ENCODE peak calls at places on chromosome 5, in eight cellular contexts. Q is adrenal gland, V is AG04450, K is tibial nerve, M is spleen, W is stomach, C is breast epithelium, U is fibroblast of lung. O is an unnamed sample.

GRCh38 chr5:83446253-83446947 is 25.1 kb upstream of the VCAN start:
- DNase-seq in M (no peak), Q (no peak), K (no peak), C (no peak), U (no peak), W (no peak), V (no peak), O (no peak)

GRCh38 chr5:56824019-56824418 is 8.7 kb downstream of the MAP3K1 start:
- DNase-seq in M (no peak), W (no peak), C (no peak), V (no peak), U (no peak), Q (no peak), K (no peak), O (no peak)

GRCh38 chr5:135491552-135492318 is 39.6 kb upstream of the TIFAB start:
- DNase-seq in W (peak; percentile 30), Q (no peak), C (no peak), U (no peak), K (no peak), V (no peak), M (no peak), O (no peak)

GRCh38 chr5:146039420-146039819 is 66.0 kb downstream of the PLAC8L1 start:
- DNase-seq in C (no peak), Q (no peak), W (no peak), V (no peak), U (no peak), K (no peak), M (no peak), O (no peak)

GRCh38 chr5:35129276-35129675 is 81.5 kb upstream of the AGXT2 start:
- DNase-seq in U (peak; percentile 97), M (no peak), Q (no peak), V (no peak), K (no peak), W (no peak), C (no peak), O (no peak)

GRCh38 chr5:74017112-74017511 is 391.1 kb downstream of the ARHGEF28 start:
- DNase-seq in M (no peak), Q (no peak), K (no peak), V (no peak), W (no peak), U (peak; percentile 31), C (no peak), O (no peak)

GRCh38 chr5:66518753-66519152 is 77.4 kb upstream of the MAST4 start:
- DNase-seq in C (no peak), M (no peak), U (peak; percentile 55), Q (no peak), W (no peak), V (no peak), K (no peak), O (no peak)

GRCh38 chr5:607541-608285 is 4.4 kb upstream of the CEP72 start:
- DNase-seq in C (no peak), K (no peak), U (no peak), W (peak; percentile 48), Q (peak; percentile 37), M (peak; percentile 86), V (no peak), O (no peak)

GRCh38 chr5:61767231-61768080 is 435.4 kb downstream of the ZSWIM6 start:
- DNase-seq in C (no peak), V (no peak), M (no peak), K (no peak), W (no peak), Q (no peak), U (no peak), O (no peak)

GRCh38 chr5:88674262-88675158 is 208.5 kb downstream of the MEF2C start:
- DNase-seq in W (no peak), V (no peak), C (no peak), U (peak; percentile 87), M (peak; percentile 84), K (no peak), Q (peak; percentile 87), O (peak; percentile 90)

GRCh38 chr5:151139646-151140045 is 17.9 kb downstream of the ANXA6 start:
- DNase-seq in C (no peak), V (no peak), W (no peak), U (no peak), K (no peak), M (no peak), Q (no peak), O (no peak)

GRCh38 chr5:96807099-96807654 is 568 bp downstream of the ERAP1 start:
- DNase-seq in U (peak; percentile 58), Q (peak; percentile 86), V (no peak), M (peak; percentile 94), C (peak; percentile 71), K (peak; percentile 50), W (peak; percentile 88), O (peak; percentile 79)

GRCh38 chr5:465591-466403 is 22.8 kb downstream of the EXOC3 start:
- DNase-seq in W (no peak), Q (no peak), K (no peak), M (peak; percentile 74), V (no peak), C (peak; percentile 44), U (no peak), O (no peak)

GRCh38 chr5:59598547-59598874 is 295.0 kb downstream of the PDE4D start:
- DNase-seq in C (no peak), V (no peak), Q (no peak), W (no peak), M (no peak), K (no peak), U (no peak), O (no peak)

GRCh38 chr5:2007906-2008437 is 125.2 kb upstream of the IRX4 start:
- DNase-seq in U (no peak), V (no peak), C (no peak), M (no peak), K (no peak), Q (no peak), W (no peak), O (no peak)

GRCh38 chr5:137055271-137055872 is 443.8 kb downstream of the SPOCK1 start:
- DNase-seq in K (no peak), C (no peak), W (no peak), U (no peak), Q (no peak), V (no peak), M (no peak), O (no peak)

GRCh38 chr5:101678494-101679193 is 617.4 kb downstream of the SLCO4C1 start:
- DNase-seq in Q (peak; percentile 86), C (peak; percentile 52), V (peak; percentile 26), M (no peak), W (peak; percentile 60), K (peak; percentile 60), U (peak; percentile 53), O (peak; percentile 85)

DNA sequence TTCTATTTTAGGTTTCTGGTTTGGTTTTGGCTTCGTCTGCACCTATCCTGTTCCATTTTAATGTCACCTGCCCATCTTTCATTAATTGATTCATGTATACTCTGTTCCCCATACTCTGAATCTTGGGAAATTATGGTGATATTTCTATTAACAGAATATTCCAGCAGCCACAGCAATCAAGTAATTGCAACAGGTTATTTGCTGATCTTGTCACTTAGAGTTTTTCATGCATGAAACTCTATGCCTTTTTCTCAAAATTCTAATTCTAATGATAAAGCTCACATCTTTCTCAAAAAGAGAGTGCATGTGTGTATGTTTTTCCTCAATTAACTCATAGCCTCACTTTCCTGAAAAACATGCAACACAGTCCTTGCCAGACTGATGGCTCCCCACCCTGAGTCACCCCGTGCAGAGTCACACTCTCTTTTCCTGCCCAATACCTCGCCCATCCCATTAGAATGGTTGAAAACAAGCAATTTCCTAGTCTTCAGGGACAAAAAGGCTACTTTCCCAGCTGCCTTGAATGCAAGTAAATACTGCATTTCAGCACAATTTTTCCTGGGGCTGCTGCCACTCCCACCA is 15.6 kb downstream of the GFRA3 start:
- DNase-seq in Q (no peak), M (no peak), U (no peak), C (no peak), K (no peak), V (no peak), W (no peak), O (no peak)
- H3K9me3 ChIP-seq in Q (no peaks in the 10 kb centered on the region), M (no peaks in the 10 kb centered on the region), U (no peaks in the 10 kb centered on the region), C (no peaks in the 10 kb centered on the region), K (no peaks in the 10 kb centered on the region), V (no peaks in the 10 kb centered on the region), W (no peaks in the 10 kb centered on the region), O (no peaks in the 10 kb centered on the region)

GRCh38 chr5:132837868-132838267 is 7.4 kb upstream of the SHROOM1 start:
- DNase-seq in C (no peak), Q (no peak), U (no peak), W (peak; percentile 75), K (no peak), V (no peak), M (no peak), O (no peak)
- H3K9me3 ChIP-seq in C (no peaks in the 10 kb centered on the region), Q (no peaks in the 10 kb centered on the region), U (no peaks in the 10 kb centered on the region), W (no peaks in the 10 kb centered on the region), K (no peaks in the 10 kb centered on the region), V (no peaks in the 10 kb centered on the region), M (no peaks in the 10 kb centered on the region), O (no peaks in the 10 kb centered on the region)

DNA sequence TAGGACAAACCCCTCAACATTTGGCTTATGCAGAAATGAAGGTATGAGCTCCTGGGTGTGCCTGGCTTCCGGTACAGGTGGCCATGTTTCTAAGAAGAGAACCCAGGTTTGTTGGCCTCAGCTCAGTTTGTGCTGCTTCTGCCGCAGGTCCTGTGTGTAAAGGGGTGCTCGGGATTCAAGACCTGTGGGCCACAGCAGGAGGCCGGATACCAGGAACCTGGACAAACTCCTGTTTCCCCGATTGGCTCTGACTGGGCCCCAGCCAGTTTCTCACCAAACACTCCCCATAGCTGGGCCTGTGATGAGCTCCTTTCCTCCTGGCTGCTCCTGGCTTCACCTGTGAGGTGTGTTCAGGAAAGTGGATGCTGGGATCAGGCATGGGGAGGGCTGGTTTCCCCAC is 271.2 kb upstream of the IRX2 start:
- DNase-seq in U (no peak), M (no peak), W (no peak), Q (peak; percentile 20), C (no peak), V (no peak), K (no peak), O (no peak)
- H3K9me3 ChIP-seq in U (no peaks in the 10 kb centered on the region), M (no peaks in the 10 kb centered on the region), W (no peaks in the 10 kb centered on the region), Q (no peaks in the 10 kb centered on the region), C (no peaks in the 10 kb centered on the region), V (peaks cover 63% of the 10 kb centered on the region), K (no peaks in the 10 kb centered on the region), O (no peaks in the 10 kb centered on the region)

DNA sequence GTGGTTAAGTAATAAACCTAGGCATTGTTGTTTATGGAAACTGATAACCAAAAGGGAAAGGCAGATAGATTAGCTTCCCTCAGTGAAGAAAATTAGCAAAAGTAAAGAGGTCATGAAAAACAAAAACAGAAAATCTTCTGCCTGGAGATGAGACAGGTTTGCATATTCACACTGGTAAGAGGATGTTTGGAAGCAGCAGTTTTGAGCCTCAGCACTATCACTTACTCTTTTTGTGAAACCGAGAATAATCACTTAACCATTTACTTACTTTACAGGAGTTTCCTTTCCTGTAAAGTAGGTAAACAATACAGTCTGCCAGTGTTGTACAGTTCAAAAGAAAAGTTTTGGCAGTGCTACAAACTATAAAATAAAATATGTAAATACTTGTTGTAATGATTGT is 35.5 kb upstream of the EMB start:
- DNase-seq in Q (no peak), U (no peak), C (no peak), K (no peak), V (no peak), M (no peak), W (no peak), O (no peak)
- H3K9me3 ChIP-seq in Q (no peaks in the 10 kb centered on the region), U (no peaks in the 10 kb centered on the region), C (no peaks in the 10 kb centered on the region), K (no peaks in the 10 kb centered on the region), V (no peaks in the 10 kb centered on the region), M (no peaks in the 10 kb centered on the region), W (no peaks in the 10 kb centered on the region), O (no peaks in the 10 kb centered on the region)

O was measured in SJCRH30.